ENCODE peak calls at places on chromosomes 5 and 9, in ten cellular contexts. M is stomach, Y is PC-9, Z is T-helper 1 cell, U is AG04450, P is left ventricle myocardium inferior, S is nucleus accumbens, E is amniotic stem cell, G is A172, C is T1000. I is an unnamed sample.

GRCh38 chr5:112576298-112576925 is 157.3 kb upstream of the EPB41L4A start:
- DNase-seq in M (no peak), Y (no peak), Z (no peak), U (no peak), P (no peak), S (peak), E (no peak), G (no peak), C (no peak), I (no peak)

GRCh38 chr9:88280816-88281382 is 107.3 kb upstream of the SPIN1 start:
- DNase-seq in M (no peak), Y (peak), Z (no peak), U (no peak), P (no peak), S (peak), E (no peak), G (peak), C (peak), I (no peak)

GRCh38 chr9:78909566-78909965 is 612.6 kb downstream of the PSAT1 start:
- DNase-seq in M (no peak), Y (no peak), Z (no peak), U (no peak), P (no peak), S (no peak), E (no peak), G (peak), C (no peak), I (no peak)

GRCh38 chr5:139660916-139661814 is 13.0 kb downstream of the CXXC5 start:
- DNase-seq in M (peak), Y (peak), Z (no peak), U (peak), P (peak), S (peak), E (peak), G (peak), C (peak), I (no peak)

GRCh38 chr9:5610491-5610890 is 18.4 kb upstream of the RIC1 start:
- DNase-seq in M (no peak), Y (no peak), Z (no peak), U (no peak), P (no peak), S (no peak), E (no peak), G (no peak), C (no peak), I (no peak)

GRCh38 chr9:92538541-92538940 is 2.8 kb upstream of the ECM2 start:
- DNase-seq in M (no peak), Y (no peak), Z (no peak), U (no peak), P (no peak), S (no peak), E (no peak), G (no peak), C (no peak), I (no peak)

GRCh38 chr5:145853952-145854351 is 18.8 kb upstream of the PRELID2 start:
- DNase-seq in M (no peak), Y (no peak), Z (no peak), U (no peak), P (no peak), S (no peak), E (no peak), G (no peak), C (no peak), I (no peak)

GRCh38 chr9:87290241-87290700 is 207.4 kb upstream of the DAPK1 start:
- DNase-seq in M (no peak), Y (no peak), Z (no peak), U (no peak), P (no peak), S (no peak), E (no peak), G (peak), C (no peak), I (peak)

GRCh38 chr5:141637266-141637692 is 482 bp downstream of the RELL2 start:
- DNase-seq in M (peak), Y (no peak), Z (peak), U (no peak), P (no peak), S (no peak), E (no peak), G (no peak), C (no peak), I (peak)

GRCh38 chr9:7439355-7439978 is 360.1 kb downstream of the DMAC1 start:
- DNase-seq in M (no peak), Y (no peak), Z (no peak), U (peak), P (no peak), S (no peak), E (no peak), G (peak), C (peak), I (no peak)

GRCh38 chr9:122020398-122020797 is 72.7 kb downstream of the TTLL11 start:
- DNase-seq in M (no peak), Y (no peak), Z (no peak), U (no peak), P (no peak), S (no peak), E (no peak), G (no peak), C (no peak), I (no peak)

GRCh38 chr9:23630488-23630887 is 195.6 kb downstream of the ELAVL2 start:
- DNase-seq in M (no peak), Y (no peak), Z (no peak), U (no peak), P (no peak), S (no peak), E (no peak), G (no peak), C (no peak), I (no peak)

GRCh38 chr9:33175633-33176325 is 8.6 kb upstream of the B4GALT1 start:
- DNase-seq in M (no peak), Y (no peak), Z (no peak), U (no peak), P (no peak), S (no peak), E (no peak), G (no peak), C (no peak), I (no peak)

GRCh38 chr5:139454568-139455290 is 7.8 kb downstream of the ECSCR start:
- DNase-seq in M (no peak), Y (no peak), Z (no peak), U (no peak), P (no peak), S (no peak), E (no peak), G (no peak), C (no peak), I (no peak)

GRCh38 chr9:94758844-94759243 is 32.3 kb downstream of the AOPEP start:
- DNase-seq in M (no peak), Y (no peak), Z (no peak), U (no peak), P (no peak), S (no peak), E (no peak), G (no peak), C (no peak), I (no peak)

GRCh38 chr9:120733190-120733589 is 18.9 kb upstream of the MEGF9 start:
- DNase-seq in M (peak), Y (peak), Z (no peak), U (peak), P (peak), S (no peak), E (peak), G (no peak), C (no peak), I (peak)

GRCh38 chr9:8589476-8589875 is 789.9 kb upstream of the DMAC1 start:
- DNase-seq in M (no peak), Y (no peak), Z (no peak), U (no peak), P (no peak), S (no peak), E (no peak), G (no peak), C (no peak), I (no peak)

GRCh38 chr5:32320576-32320975 is 7.8 kb upstream of the MTMR12 start:
- DNase-seq in M (no peak), Y (no peak), Z (no peak), U (no peak), P (no peak), S (no peak), E (no peak), G (no peak), C (no peak), I (no peak)

GRCh38 chr9:128733256-128733655 is 9.3 kb upstream of the ZDHHC12 start:
- DNase-seq in M (peak), Y (peak), Z (no peak), U (peak), P (peak), S (peak), E (peak), G (peak), C (no peak), I (peak)

GRCh38 chr5:10233505-10233904 is 16.2 kb downstream of the ATPSCKMT start:
- DNase-seq in M (no peak), Y (peak), Z (no peak), U (peak), P (no peak), S (peak), E (peak), G (peak), C (peak), I (peak)

GRCh38 chr5:25060575-25060974 is 415.8 kb upstream of the CDH10 start:
- DNase-seq in M (no peak), Y (no peak), Z (no peak), U (no peak), P (no peak), S (no peak), E (no peak), G (no peak), C (no peak), I (no peak)

GRCh38 chr9:110835404-110835803 is 166.8 kb downstream of the MUSK start:
- DNase-seq in M (no peak), Y (no peak), Z (no peak), U (peak), P (no peak), S (no peak), E (peak), G (peak), C (peak), I (no peak)

GRCh38 chr5:26205146-26205545 is 833.2 kb downstream of the CDH9 start:
- DNase-seq in M (no peak), Y (no peak), Z (no peak), U (no peak), P (no peak), S (no peak), E (no peak), G (no peak), C (no peak), I (no peak)

GRCh38 chr5:173051746-173052145 is 4.4 kb upstream of the CREBRF start:
- DNase-seq in M (no peak), Y (peak), Z (no peak), U (no peak), P (no peak), S (no peak), E (no peak), G (no peak), C (no peak), I (no peak)